ENCODE peak calls at places on chromosomes 11 and 22, in nine cellular contexts. Q is SW480, B is stromal cell of bone marrow, F is activated T-cell treated with anti-CD3 and anti-CD28 coated beads for 1 hour, K is cardiac muscle cell, Y is right cardiac atrium, T is fibroblast of mammary gland, R is C1 segment of cervical spinal cord, C is A549. O is an unnamed sample.

GRCh38 chr22:20646906-20647305 is 127.0 kb upstream of the SERPIND1 start:
- DNase-seq in Q (no peak), B (no peak), F (no peak), K (no peak), Y (no peak), T (no peak), R (no peak), C (no peak), O (no peak)

GRCh38 chr11:2558861-2559526 is 114.2 kb downstream of the KCNQ1 start:
- DNase-seq in Q (no peak), B (no peak), F (no peak), K (no peak), Y (no peak), T (no peak), R (no peak), C (no peak), O (no peak)

GRCh38 chr22:43867839-43868652 is 5.7 kb upstream of the SULT4A1 start:
- DNase-seq in Q (peak; percentile 44), B (peak; percentile 31), F (peak; percentile 7), K (peak; percentile 67), Y (peak; percentile 89), T (peak; percentile 55), R (no peak), C (peak; percentile 26), O (peak; percentile 68)

GRCh38 chr11:74452366-74452765 is 15.0 kb downstream of the KCNE3 start:
- DNase-seq in Q (no peak), B (no peak), F (no peak), K (no peak), Y (no peak), T (no peak), R (no peak), C (no peak), O (no peak)

GRCh38 chr22:32232447-32232846 is 22.7 kb downstream of the SLC5A4 start:
- DNase-seq in Q (no peak), B (no peak), F (no peak), K (no peak), Y (no peak), T (no peak), R (no peak), C (no peak), O (no peak)

GRCh38 chr22:36405221-36405631 is 17.5 kb upstream of the MYH9 start:
- DNase-seq in Q (no peak), B (no peak), F (no peak), K (no peak), Y (no peak), T (no peak), R (no peak), C (no peak), O (no peak)

GRCh38 chr11:117458275-117459120 is 130.8 kb downstream of the CEP164 start:
- DNase-seq in Q (peak; percentile 12), B (no peak), F (no peak), K (no peak), Y (no peak), T (no peak), R (no peak), C (no peak), O (no peak)

GRCh38 chr11:7892059-7892699 is 38.9 kb downstream of the OR10A6 start:
- DNase-seq in Q (no peak), B (peak; percentile 42), F (no peak), K (peak; percentile 68), Y (no peak), T (peak; percentile 85), R (no peak), C (no peak), O (no peak)

GRCh38 chr22:43222281-43222680 is 35.3 kb upstream of the TTLL12 start:
- DNase-seq in Q (no peak), B (no peak), F (no peak), K (no peak), Y (peak; percentile 80), T (no peak), R (no peak), C (no peak), O (no peak)

GRCh38 chr22:45268167-45268957 is 16.4 kb upstream of the UPK3A start:
- DNase-seq in Q (peak; percentile 34), B (no peak), F (no peak), K (peak; percentile 21), Y (peak; percentile 79), T (no peak), R (no peak), C (peak; percentile 14), O (no peak)

GRCh38 chr22:37025500-37026070 is 6.0 kb downstream of the MPST start:
- DNase-seq in Q (no peak), B (no peak), F (no peak), K (no peak), Y (no peak), T (no peak), R (no peak), C (no peak), O (no peak)

GRCh38 chr22:36585841-36586240 is 56.9 kb upstream of the EIF3D start:
- DNase-seq in Q (peak; percentile 22), B (no peak), F (no peak), K (no peak), Y (no peak), T (no peak), R (no peak), C (no peak), O (no peak)

GRCh38 chr11:67452141-67452952 is at the start of gene GPR152:
- DNase-seq in Q (no peak), B (no peak), F (no peak), K (no peak), Y (peak; percentile 83), T (no peak), R (no peak), C (no peak), O (peak; percentile 46)

GRCh38 chr11:130592056-130592455 is 143.6 kb downstream of the ADAMTS15 start:
- DNase-seq in Q (peak; percentile 20), B (no peak), F (no peak), K (peak; percentile 54), Y (no peak), T (peak; percentile 38), R (no peak), C (no peak), O (peak; percentile 1)

GRCh38 chr11:134742956-134743808 is 331.1 kb upstream of the B3GAT1 start:
- DNase-seq in Q (no peak), B (no peak), F (no peak), K (no peak), Y (no peak), T (no peak), R (no peak), C (no peak), O (no peak)

GRCh38 chr11:93822359-93822758 is 28.1 kb downstream of the VSTM5 start:
- DNase-seq in Q (no peak), B (no peak), F (no peak), K (no peak), Y (no peak), T (no peak), R (no peak), C (no peak), O (no peak)

GRCh38 chr11:114375052-114375451 is 25.3 kb downstream of the C11orf71 start:
- DNase-seq in Q (no peak), B (no peak), F (no peak), K (no peak), Y (no peak), T (no peak), R (no peak), C (no peak), O (no peak)

GRCh38 chr11:40286137-40286536 is 1173.3 kb downstream of the LRRC4C start:
- DNase-seq in Q (no peak), B (no peak), F (no peak), K (no peak), Y (no peak), T (no peak), R (no peak), C (no peak), O (no peak)

GRCh38 chr11:130602700-130603584 is 154.5 kb downstream of the ADAMTS15 start:
- DNase-seq in Q (peak; percentile 39), B (no peak), F (no peak), K (no peak), Y (no peak), T (no peak), R (no peak), C (no peak), O (no peak)

GRCh38 chr11:22860241-22860640 is at the start of gene CCDC179:
- DNase-seq in Q (no peak), B (no peak), F (no peak), K (no peak), Y (no peak), T (no peak), R (no peak), C (no peak), O (no peak)

GRCh38 chr11:47433991-47434786 is 8.0 kb upstream of the PSMC3 start:
- DNase-seq in Q (no peak), B (peak; percentile 94), F (no peak), K (peak; percentile 71), Y (no peak), T (peak; percentile 87), R (no peak), C (no peak), O (peak; percentile 40)

GRCh38 chr11:14308114-14308896 is 50.7 kb downstream of the RRAS2 start:
- DNase-seq in Q (peak; percentile 59), B (peak; percentile 26), F (no peak), K (peak; percentile 65), Y (no peak), T (peak; percentile 60), R (no peak), C (peak; percentile 59), O (peak; percentile 26)

GRCh38 chr22:17097062-17097461 is 12.3 kb downstream of the IL17RA start:
- DNase-seq in Q (no peak), B (no peak), F (no peak), K (no peak), Y (no peak), T (no peak), R (no peak), C (no peak), O (no peak)

GRCh38 chr11:60133917-60134316 is 45.5 kb downstream of the MS4A2 start:
- DNase-seq in Q (no peak), B (no peak), F (no peak), K (no peak), Y (no peak), T (no peak), R (no peak), C (no peak), O (no peak)

GRCh38 chr22:37406836-37407235 is 20.4 kb downstream of the ELFN2 start:
- DNase-seq in Q (no peak), B (no peak), F (no peak), K (no peak), Y (no peak), T (no peak), R (no peak), C (no peak), O (no peak)

GRCh38 chr22:48091060-48091650 is 1328.7 kb downstream of the TBC1D22A start:
- DNase-seq in Q (no peak), B (no peak), F (no peak), K (no peak), Y (no peak), T (no peak), R (no peak), C (no peak), O (no peak)

GRCh38 chr11:61148016-61148640 is 13.1 kb downstream of the VPS37C start:
- DNase-seq in Q (no peak), B (no peak), F (no peak), K (peak; percentile 50), Y (no peak), T (no peak), R (no peak), C (no peak), O (no peak)

GRCh38 chr11:124586247-124586860 is 16.6 kb downstream of the OR8A1 start:
- DNase-seq in Q (peak; percentile 40), B (peak; percentile 42), F (peak; percentile 39), K (peak; percentile 82), Y (peak; percentile 89), T (peak; percentile 67), R (no peak), C (peak; percentile 2), O (peak; percentile 44)

GRCh38 chr11:12027844-12028243 is 19.4 kb upstream of the DKK3 start:
- DNase-seq in Q (no peak), B (no peak), F (no peak), K (no peak), Y (no peak), T (no peak), R (no peak), C (no peak), O (no peak)

GRCh38 chr11:24093410-24093809 is 403.4 kb upstream of the LUZP2 start:
- DNase-seq in Q (no peak), B (no peak), F (no peak), K (peak; percentile 0), Y (peak; percentile 28), T (no peak), R (no peak), C (no peak), O (no peak)

GRCh38 chr22:45599836-45600577 is 71.6 kb upstream of the ATXN10 start:
- DNase-seq in Q (no peak), B (no peak), F (no peak), K (no peak), Y (no peak), T (no peak), R (no peak), C (no peak), O (no peak)

O was measured in dermis microvascular lymphatic vessel endothelial cell.